ENCODE peak calls at places on chromosome 6, in five cellular contexts. H is hypothalamus; A is activated T-helper 9 cell treated with anti-CD3 and anti-CD28 coated beads, Interleukin-2, amount 50 U/mL, for 16 hours; E is astrocyte of the spinal cord; N is EL. T is an unnamed sample.

GRCh38 chr6:126721581-126722145 is 381.7 kb downstream of the CENPW start:
- DNase-seq in H (no peak), A (no peak), E (peak; percentile 86), N (peak; percentile 90), T (no peak)

GRCh38 chr6:109299695-109300564 is 82.3 kb downstream of the CD164 start:
- DNase-seq in H (no peak), A (no peak), E (no peak), N (no peak), T (no peak)

GRCh38 chr6:111922454-111923297 is 49.4 kb upstream of the FYN start:
- DNase-seq in H (no peak), A (no peak), E (peak; percentile 58), N (peak; percentile 56), T (no peak)

GRCh38 chr6:43627008-43627825 is 1.8 kb downstream of the GTPBP2 start:
- DNase-seq in H (no peak), A (no peak), E (peak; percentile 96), N (peak; percentile 98), T (no peak)

GRCh38 chr6:129744201-129744879 is 34.4 kb upstream of the ARHGAP18 start:
- DNase-seq in H (no peak), A (no peak), E (peak; percentile 91), N (peak; percentile 82), T (no peak)

GRCh38 chr6:115982453-115982852 is 78.2 kb downstream of the FRK start:
- DNase-seq in H (no peak), A (no peak), E (no peak), N (no peak), T (no peak)

GRCh38 chr6:34597605-34598353 is 41.6 kb upstream of the SPDEF start:
- DNase-seq in H (no peak), A (no peak), E (no peak), N (no peak), T (no peak)

GRCh38 chr6:95087394-95088097 is 489.8 kb upstream of the MANEA start:
- DNase-seq in H (peak; percentile 1), A (no peak), E (peak; percentile 95), N (no peak), T (no peak)

GRCh38 chr6:158251565-158251964 is 60.7 kb upstream of the TULP4 start:
- DNase-seq in H (no peak), A (no peak), E (no peak), N (no peak), T (no peak)

GRCh38 chr6:16163535-16164300 is 34.8 kb downstream of the MYLIP start:
- DNase-seq in H (no peak), A (no peak), E (no peak), N (peak; percentile 60), T (no peak)

GRCh38 chr6:43930440-43931154 is 160.6 kb downstream of the VEGFA start:
- DNase-seq in H (no peak), A (no peak), E (no peak), N (no peak), T (no peak)

GRCh38 chr6:132261354-132261753 is 139.9 kb downstream of the MOXD1 start:
- DNase-seq in H (no peak), A (no peak), E (no peak), N (no peak), T (no peak)

GRCh38 chr6:8435845-8436168 is 462 bp upstream of the SLC35B3 start:
- DNase-seq in H (no peak), A (no peak), E (no peak), N (no peak), T (no peak)

GRCh38 chr6:117547688-117548621 is 54.4 kb downstream of the GOPC start:
- DNase-seq in H (peak; percentile 43), A (peak; percentile 27), E (peak; percentile 49), N (peak; percentile 73), T (peak; percentile 24)

GRCh38 chr6:86949776-86950175 is 12.4 kb downstream of the HTR1E start:
- DNase-seq in H (no peak), A (no peak), E (no peak), N (no peak), T (no peak)

GRCh38 chr6:109595998-109596397 is 95.0 kb downstream of the AK9 start:
- DNase-seq in H (no peak), A (no peak), E (peak; percentile 5), N (peak; percentile 51), T (no peak)

GRCh38 chr6:1865585-1865984 is 255.9 kb downstream of the FOXC1 start:
- DNase-seq in H (no peak), A (no peak), E (no peak), N (no peak), T (no peak)

GRCh38 chr6:9766240-9766915 is 648.5 kb downstream of the TFAP2A start:
- DNase-seq in H (no peak), A (no peak), E (peak; percentile 44), N (peak; percentile 99), T (no peak)

GRCh38 chr6:11404845-11405244 is 132.7 kb upstream of the TMEM170B start:
- DNase-seq in H (no peak), A (no peak), E (no peak), N (no peak), T (no peak)

GRCh38 chr6:11685411-11686093 is 93.1 kb downstream of the ADTRP start:
- DNase-seq in H (no peak), A (no peak), E (peak; percentile 53), N (peak; percentile 92), T (no peak)

GRCh38 chr6:5082487-5083306 is 2.4 kb upstream of the PPP1R3G start:
- DNase-seq in H (no peak), A (no peak), E (peak; percentile 54), N (peak; percentile 98), T (no peak)

GRCh38 chr6:26351544-26351953 is 13.4 kb upstream of the BTN3A2 start:
- DNase-seq in H (no peak), A (no peak), E (peak; percentile 85), N (peak; percentile 99), T (no peak)

GRCh38 chr6:5498579-5498899 is 237.2 kb downstream of the FARS2 start:
- DNase-seq in H (no peak), A (no peak), E (no peak), N (no peak), T (no peak)

GRCh38 chr6:7505196-7505699 is 36.2 kb upstream of the DSP start:
- DNase-seq in H (peak; percentile 5), A (no peak), E (peak; percentile 68), N (peak; percentile 81), T (peak; percentile 77)

GRCh38 chr6:151704383-151704782 is 103.1 kb upstream of the ESR1 start:
- DNase-seq in H (no peak), A (no peak), E (no peak), N (no peak), T (no peak)

GRCh38 chr6:135906542-135906941 is 55.0 kb downstream of the PDE7B start:
- DNase-seq in H (no peak), A (no peak), E (peak; percentile 45), N (peak; percentile 64), T (no peak)

GRCh38 chr6:158142789-158143188 is 25.3 kb downstream of the SERAC1 start:
- DNase-seq in H (no peak), A (no peak), E (peak; percentile 49), N (peak; percentile 69), T (peak; percentile 58)